ENCODE peak calls at places on chromosomes 3 and 15, in seven cellular contexts. One of them, this sample, is unnamed.

GRCh38 chr3:6125520-6125919 is 735.4 kb upstream of the GRM7 start:
- DNase-seq in heart right ventricle: no peak
- DNase-seq in glutamatergic neuron: no peak
- DNase-seq in OCI-LY7: no peak
- DNase-seq in brain microvascular endothelial cell: no peak
- DNase-seq in upper lobe of right lung: no peak
- DNase-seq in bronchial epithelial cell: no peak
- DNase-seq in this sample: no peak

GRCh38 chr3:136617123-136617700 is 135.0 kb downstream of the STAG1 start:
- DNase-seq in heart right ventricle: no peak
- DNase-seq in glutamatergic neuron: no peak
- DNase-seq in OCI-LY7: no peak
- DNase-seq in brain microvascular endothelial cell: no peak
- DNase-seq in upper lobe of right lung: no peak
- DNase-seq in bronchial epithelial cell: no peak
- DNase-seq in this sample: no peak

GRCh38 chr15:78438595-78439285 is 724 bp downstream of the IREB2 start:
- DNase-seq in heart right ventricle: no peak
- DNase-seq in glutamatergic neuron: peak; percentile 56
- DNase-seq in OCI-LY7: peak; percentile 58
- DNase-seq in brain microvascular endothelial cell: peak; percentile 18
- DNase-seq in upper lobe of right lung: no peak
- DNase-seq in bronchial epithelial cell: peak; percentile 24
- DNase-seq in this sample: peak; percentile 40

GRCh38 chr3:152405915-152406802 is 137.4 kb downstream of the MBNL1 start:
- DNase-seq in heart right ventricle: no peak
- DNase-seq in glutamatergic neuron: no peak
- DNase-seq in OCI-LY7: no peak
- DNase-seq in brain microvascular endothelial cell: peak; percentile 69
- DNase-seq in upper lobe of right lung: no peak
- DNase-seq in bronchial epithelial cell: peak; percentile 97
- DNase-seq in this sample: no peak

GRCh38 chr3:31900583-31900982 is 80.5 kb downstream of the OSBPL10 start:
- DNase-seq in heart right ventricle: no peak
- DNase-seq in glutamatergic neuron: no peak
- DNase-seq in OCI-LY7: no peak
- DNase-seq in brain microvascular endothelial cell: no peak
- DNase-seq in upper lobe of right lung: no peak
- DNase-seq in bronchial epithelial cell: no peak
- DNase-seq in this sample: no peak

GRCh38 chr3:105195260-105195659 is 171.4 kb upstream of the ALCAM start:
- DNase-seq in heart right ventricle: no peak
- DNase-seq in glutamatergic neuron: no peak
- DNase-seq in OCI-LY7: no peak
- DNase-seq in brain microvascular endothelial cell: peak; percentile 28
- DNase-seq in upper lobe of right lung: no peak
- DNase-seq in bronchial epithelial cell: peak; percentile 72
- DNase-seq in this sample: no peak

GRCh38 chr3:135456182-135456790 is 509.2 kb upstream of the PPP2R3A start:
- DNase-seq in heart right ventricle: no peak
- DNase-seq in glutamatergic neuron: peak; percentile 62
- DNase-seq in OCI-LY7: no peak
- DNase-seq in brain microvascular endothelial cell: no peak
- DNase-seq in upper lobe of right lung: no peak
- DNase-seq in bronchial epithelial cell: no peak
- DNase-seq in this sample: peak; percentile 31

GRCh38 chr3:197317250-197317963 is 19.0 kb upstream of the DLG1 start:
- DNase-seq in heart right ventricle: no peak
- DNase-seq in glutamatergic neuron: no peak
- DNase-seq in OCI-LY7: no peak
- DNase-seq in brain microvascular endothelial cell: peak; percentile 93
- DNase-seq in upper lobe of right lung: no peak
- DNase-seq in bronchial epithelial cell: peak; percentile 93
- DNase-seq in this sample: no peak

GRCh38 chr3:68057637-68058320 is 403.4 kb upstream of the SUCLG2 start:
- DNase-seq in heart right ventricle: no peak
- DNase-seq in glutamatergic neuron: no peak
- DNase-seq in OCI-LY7: no peak
- DNase-seq in brain microvascular endothelial cell: no peak
- DNase-seq in upper lobe of right lung: no peak
- DNase-seq in bronchial epithelial cell: no peak
- DNase-seq in this sample: no peak

GRCh38 chr15:95407534-95407933 is 923.0 kb upstream of the NR2F2 start:
- DNase-seq in heart right ventricle: no peak
- DNase-seq in glutamatergic neuron: no peak
- DNase-seq in OCI-LY7: no peak
- DNase-seq in brain microvascular endothelial cell: no peak
- DNase-seq in upper lobe of right lung: no peak
- DNase-seq in bronchial epithelial cell: no peak
- DNase-seq in this sample: no peak

GRCh38 chr3:148998715-148999413 is 7.5 kb downstream of the GYG1 start:
- DNase-seq in heart right ventricle: no peak
- DNase-seq in glutamatergic neuron: no peak
- DNase-seq in OCI-LY7: no peak
- DNase-seq in brain microvascular endothelial cell: no peak
- DNase-seq in upper lobe of right lung: no peak
- DNase-seq in bronchial epithelial cell: peak; percentile 20
- DNase-seq in this sample: no peak

GRCh38 chr15:101349497-101349951 is 54.5 kb upstream of the SNRPA1 start:
- DNase-seq in heart right ventricle: no peak
- DNase-seq in glutamatergic neuron: no peak
- DNase-seq in OCI-LY7: no peak
- DNase-seq in brain microvascular endothelial cell: no peak
- DNase-seq in upper lobe of right lung: no peak
- DNase-seq in bronchial epithelial cell: no peak
- DNase-seq in this sample: no peak

DNA sequence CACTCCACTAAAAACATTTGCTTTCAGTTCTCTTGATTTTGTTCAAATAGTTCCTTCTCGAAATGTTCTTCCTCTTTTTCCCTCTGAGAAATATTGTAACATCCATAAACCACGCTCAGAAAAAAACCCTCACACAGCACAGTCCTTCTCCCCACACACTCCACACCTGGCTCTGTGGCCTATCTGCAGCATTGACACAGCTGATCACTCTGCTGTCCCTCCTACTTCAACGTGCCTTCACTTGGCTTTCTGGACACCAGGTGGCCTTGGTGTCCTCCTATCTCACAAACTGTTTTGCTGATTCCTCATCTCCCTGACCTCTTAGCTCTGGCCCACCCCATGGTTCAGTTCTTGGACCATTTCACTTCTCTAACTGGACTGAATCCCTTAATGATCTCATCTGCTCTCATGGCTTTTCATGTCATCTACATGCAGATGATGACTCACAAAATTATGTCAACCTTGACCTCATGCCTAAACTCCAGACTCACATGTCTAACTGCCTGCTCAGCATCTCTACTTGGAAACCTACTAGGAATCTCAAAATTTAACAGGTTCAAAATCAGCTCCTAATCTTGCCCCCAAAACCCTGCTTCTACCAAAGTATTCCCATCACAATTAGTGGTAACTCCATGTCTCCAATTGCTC is 93.3 kb downstream of the TRIM42 start:
- DNase-seq in heart right ventricle: no peak
- DNase-seq in glutamatergic neuron: no peak
- DNase-seq in OCI-LY7: no peak
- DNase-seq in brain microvascular endothelial cell: no peak
- DNase-seq in upper lobe of right lung: no peak
- DNase-seq in bronchial epithelial cell: peak; percentile 27
- DNase-seq in this sample: no peak
- TF ChIP-seq CTCF in heart right ventricle: no peak
- TF ChIP-seq CTCF in glutamatergic neuron: no peak
- TF ChIP-seq CTCF in OCI-LY7: no peak
- TF ChIP-seq CTCF in brain microvascular endothelial cell: no peak
- TF ChIP-seq CTCF in upper lobe of right lung: no peak
- TF ChIP-seq CTCF in bronchial epithelial cell: no peak
- TF ChIP-seq CTCF in this sample: no peak

DNA sequence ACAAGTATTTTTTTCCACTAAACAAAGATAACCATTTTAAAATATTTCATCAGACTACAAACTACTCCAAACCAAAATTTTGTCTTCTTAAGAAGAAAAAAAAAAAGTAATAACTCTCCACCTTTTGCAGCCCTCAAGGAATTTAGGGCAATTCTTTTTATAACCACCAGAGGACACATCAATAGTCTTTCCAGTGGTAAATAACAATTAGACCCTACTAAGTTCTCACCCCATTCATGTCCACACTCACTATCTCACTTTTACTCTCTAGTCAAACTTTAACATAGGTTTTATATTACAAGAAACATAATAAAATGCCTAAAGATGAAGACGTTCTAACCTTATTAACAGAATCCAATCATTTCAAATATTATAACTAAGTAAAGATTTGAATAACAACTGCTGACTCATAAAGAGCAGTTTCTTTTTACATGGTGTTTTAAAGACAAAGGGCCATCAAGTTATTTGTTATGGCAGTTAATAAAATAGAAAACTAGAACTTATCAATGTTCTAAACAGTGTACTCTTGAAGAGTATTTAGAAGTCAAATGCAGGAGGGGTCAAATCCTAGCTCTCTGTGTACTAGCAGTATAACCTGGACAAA is 33.0 kb downstream of the CCDC39 start:
- DNase-seq in heart right ventricle: no peak
- DNase-seq in glutamatergic neuron: no peak
- DNase-seq in OCI-LY7: no peak
- DNase-seq in brain microvascular endothelial cell: no peak
- DNase-seq in upper lobe of right lung: no peak
- DNase-seq in bronchial epithelial cell: peak; percentile 21
- DNase-seq in this sample: no peak
- TF ChIP-seq CTCF in heart right ventricle: peak; percentile 19
- TF ChIP-seq CTCF in glutamatergic neuron: peak; percentile 67
- TF ChIP-seq CTCF in OCI-LY7: peak; percentile 62
- TF ChIP-seq CTCF in brain microvascular endothelial cell: peak; percentile 8
- TF ChIP-seq CTCF in upper lobe of right lung: peak; percentile 20
- TF ChIP-seq CTCF in bronchial epithelial cell: no peak
- TF ChIP-seq CTCF in this sample: peak; percentile 55

DNA sequence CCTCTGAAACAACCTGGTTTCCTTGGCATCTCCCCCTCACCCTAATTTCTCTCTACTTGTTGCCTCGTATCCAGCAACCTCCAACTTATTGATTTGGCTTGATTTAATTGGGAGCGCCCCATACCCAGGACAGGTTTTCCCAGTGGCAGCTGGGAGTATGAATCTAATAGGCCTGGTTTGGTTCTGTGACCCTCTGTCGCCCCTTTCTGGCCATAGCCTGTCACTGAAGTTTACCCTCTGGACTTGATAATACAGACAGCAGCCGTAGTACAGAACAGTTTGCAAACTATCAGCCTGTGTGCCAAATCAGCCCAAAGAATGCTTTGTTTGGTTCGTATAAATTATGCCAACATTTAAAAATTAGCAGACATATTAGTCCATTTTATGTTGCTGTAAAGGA is 525.1 kb upstream of the GOLIM4 start:
- DNase-seq in heart right ventricle: no peak
- DNase-seq in glutamatergic neuron: peak; percentile 73
- DNase-seq in OCI-LY7: peak; percentile 32
- DNase-seq in brain microvascular endothelial cell: peak; percentile 38
- DNase-seq in upper lobe of right lung: no peak
- DNase-seq in bronchial epithelial cell: peak; percentile 30
- DNase-seq in this sample: peak; percentile 53
- TF ChIP-seq CTCF in heart right ventricle: peak; percentile 40
- TF ChIP-seq CTCF in glutamatergic neuron: peak; percentile 65
- TF ChIP-seq CTCF in OCI-LY7: peak; percentile 75
- TF ChIP-seq CTCF in brain microvascular endothelial cell: peak; percentile 80
- TF ChIP-seq CTCF in upper lobe of right lung: peak; percentile 10
- TF ChIP-seq CTCF in bronchial epithelial cell: peak; percentile 47
- TF ChIP-seq CTCF in this sample: peak; percentile 73

DNA sequence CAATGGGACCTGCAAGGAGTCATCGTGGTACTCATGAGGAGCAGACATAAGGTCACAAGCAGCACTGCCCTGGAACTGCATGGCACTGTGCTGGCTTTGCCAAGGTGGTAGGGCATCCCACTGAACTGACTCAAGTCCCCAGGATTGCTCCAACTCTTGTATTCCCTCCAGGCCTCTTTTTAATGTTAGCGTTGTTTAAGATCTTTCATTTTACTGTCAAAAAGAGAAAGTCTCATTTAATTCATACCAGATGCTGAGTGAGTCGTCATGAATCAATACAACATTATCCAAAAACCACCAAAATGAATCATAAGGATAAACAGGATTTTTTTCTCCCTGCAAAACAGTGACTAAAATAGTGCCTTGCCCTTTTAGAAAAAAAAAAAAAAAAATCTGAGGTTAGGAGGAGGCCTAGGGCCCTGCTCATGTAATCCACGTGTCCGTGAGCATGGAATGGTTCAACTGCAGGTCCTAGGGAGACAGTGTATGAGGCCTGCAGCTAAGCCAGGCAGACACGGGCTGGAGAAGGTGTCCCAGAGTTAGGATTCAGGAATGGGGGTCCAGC is 36.7 kb upstream of the BLM start:
- DNase-seq in heart right ventricle: no peak
- DNase-seq in glutamatergic neuron: no peak
- DNase-seq in OCI-LY7: no peak
- DNase-seq in brain microvascular endothelial cell: peak; percentile 78
- DNase-seq in upper lobe of right lung: no peak
- DNase-seq in bronchial epithelial cell: peak; percentile 86
- DNase-seq in this sample: no peak
- TF ChIP-seq CTCF in heart right ventricle: no peak
- TF ChIP-seq CTCF in glutamatergic neuron: no peak
- TF ChIP-seq CTCF in OCI-LY7: no peak
- TF ChIP-seq CTCF in brain microvascular endothelial cell: no peak
- TF ChIP-seq CTCF in upper lobe of right lung: no peak
- TF ChIP-seq CTCF in bronchial epithelial cell: no peak
- TF ChIP-seq CTCF in this sample: no peak

GRCh38 chr3:127694467-127695215 is 21.9 kb downstream of the ABTB1 start:
- DNase-seq in heart right ventricle: peak; percentile 71
- DNase-seq in glutamatergic neuron: peak; percentile 54
- DNase-seq in OCI-LY7: peak; percentile 50
- DNase-seq in brain microvascular endothelial cell: no peak
- DNase-seq in upper lobe of right lung: peak; percentile 69
- DNase-seq in bronchial epithelial cell: peak; percentile 45
- DNase-seq in this sample: no peak
- TF ChIP-seq CTCF in heart right ventricle: peak; percentile 44
- TF ChIP-seq CTCF in glutamatergic neuron: no peak
- TF ChIP-seq CTCF in OCI-LY7: peak; percentile 57
- TF ChIP-seq CTCF in brain microvascular endothelial cell: peak; percentile 53
- TF ChIP-seq CTCF in upper lobe of right lung: no peak
- TF ChIP-seq CTCF in bronchial epithelial cell: peak; percentile 73
- TF ChIP-seq CTCF in this sample: peak; percentile 17

DNA sequence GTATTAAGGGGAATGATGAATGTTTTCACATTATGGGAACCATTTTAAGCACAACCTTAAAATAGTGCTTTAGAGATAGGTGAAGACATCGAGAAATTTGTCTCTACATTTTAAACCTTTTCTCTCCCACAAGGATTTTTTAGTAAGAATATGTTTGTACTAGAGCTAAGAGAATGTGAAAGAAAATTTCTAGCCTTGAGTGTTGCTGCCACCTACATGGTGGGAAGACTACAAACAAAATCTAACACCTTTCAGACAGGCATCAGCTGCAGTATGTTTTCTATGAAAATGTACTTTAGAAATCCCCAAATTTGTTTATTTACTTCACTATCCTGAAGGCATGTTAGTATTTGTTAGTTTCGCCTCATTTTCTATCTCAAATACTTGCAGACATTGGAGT is 247.4 kb downstream of the WDR72 start:
- DNase-seq in heart right ventricle: no peak
- DNase-seq in glutamatergic neuron: no peak
- DNase-seq in OCI-LY7: no peak
- DNase-seq in brain microvascular endothelial cell: no peak
- DNase-seq in upper lobe of right lung: no peak
- DNase-seq in bronchial epithelial cell: no peak
- DNase-seq in this sample: no peak
- TF ChIP-seq CTCF in heart right ventricle: no peak
- TF ChIP-seq CTCF in glutamatergic neuron: no peak
- TF ChIP-seq CTCF in OCI-LY7: peak; percentile 31
- TF ChIP-seq CTCF in brain microvascular endothelial cell: no peak
- TF ChIP-seq CTCF in upper lobe of right lung: no peak
- TF ChIP-seq CTCF in bronchial epithelial cell: no peak
- TF ChIP-seq CTCF in this sample: peak; percentile 43

GRCh38 chr3:51974277-51974962 is 444 bp upstream of the ABHD14A start:
- DNase-seq in heart right ventricle: peak; percentile 50
- DNase-seq in glutamatergic neuron: no peak
- DNase-seq in OCI-LY7: no peak
- DNase-seq in brain microvascular endothelial cell: no peak
- DNase-seq in upper lobe of right lung: peak; percentile 74
- DNase-seq in bronchial epithelial cell: no peak
- DNase-seq in this sample: no peak
- TF ChIP-seq CTCF in heart right ventricle: peak; percentile 28
- TF ChIP-seq CTCF in glutamatergic neuron: peak; percentile 69
- TF ChIP-seq CTCF in OCI-LY7: peak; percentile 1
- TF ChIP-seq CTCF in brain microvascular endothelial cell: no peak
- TF ChIP-seq CTCF in upper lobe of right lung: peak; percentile 6
- TF ChIP-seq CTCF in bronchial epithelial cell: no peak
- TF ChIP-seq CTCF in this sample: no peak